ENCODE peak calls at places on chromosomes 13 and 19, in seven cellular contexts. T, D, Y, R, J, P and M are unnamed samples.

GRCh38 chr13:47085346-47085745 is 188.5 kb upstream of the HTR2A start:
- DNase-seq in Y (peak; percentile 75), J (no peak), T (no peak), P (no peak), D (no peak), R (no peak), M (no peak)

GRCh38 chr13:45446181-45446580 is 18.6 kb upstream of the COG3 start:
- DNase-seq in R (no peak), Y (peak; percentile 70), J (no peak), D (peak; percentile 21), P (no peak), T (no peak), M (peak; percentile 76)

GRCh38 chr19:45402469-45403070 is 2.3 kb downstream of the PPP1R13L start:
- DNase-seq in P (no peak), R (peak; percentile 26), T (peak; percentile 48), D (no peak), Y (no peak), J (peak; percentile 63), M (no peak)

GRCh38 chr13:97307882-97308624 is 85.9 kb downstream of the MBNL2 start:
- DNase-seq in J (peak; percentile 48), Y (peak; percentile 62), R (no peak), D (no peak), T (no peak), P (no peak), M (peak; percentile 35)

GRCh38 chr19:3986260-3987041 is 1.2 kb upstream of the EEF2 start:
- DNase-seq in P (no peak), D (no peak), J (no peak), T (peak; percentile 53), R (peak; percentile 82), Y (peak; percentile 81), M (peak; percentile 89)

GRCh38 chr19:44607049-44607448 is 6.3 kb upstream of the IGSF23 start:
- DNase-seq in P (no peak), D (no peak), R (peak; percentile 37), J (no peak), Y (peak; percentile 47), T (no peak), M (no peak)

GRCh38 chr13:50731400-50731799 is 112.1 kb downstream of the DLEU7 start:
- DNase-seq in D (no peak), P (no peak), J (no peak), T (no peak), R (no peak), Y (peak; percentile 65), M (peak; percentile 83)

GRCh38 chr19:48806518-48806817 is 4.4 kb downstream of the BCAT2 start:
- DNase-seq in P (no peak), R (no peak), T (no peak), Y (no peak), J (no peak), D (no peak), M (no peak)

GRCh38 chr19:8105471-8105870 is 43.9 kb downstream of the FBN3 start:
- DNase-seq in D (no peak), T (no peak), Y (no peak), P (no peak), J (no peak), R (no peak), M (no peak)

GRCh38 chr13:51767100-51767499 is 36.9 kb downstream of the DHRS12 start:
- DNase-seq in J (no peak), D (peak; percentile 65), Y (no peak), P (no peak), R (peak; percentile 46), T (no peak), M (no peak)

GRCh38 chr13:76148374-76148773 is 512.2 kb downstream of the LMO7 start:
- DNase-seq in Y (no peak), T (no peak), D (no peak), P (no peak), R (no peak), J (no peak), M (no peak)

GRCh38 chr13:24223341-24224231 is 63.1 kb downstream of the SPATA13 start:
- DNase-seq in D (no peak), P (no peak), T (no peak), J (no peak), R (no peak), Y (no peak), M (no peak)

GRCh38 chr13:114235697-114236096 is 1.0 kb downstream of the CDC16 start:
- DNase-seq in T (no peak), P (no peak), J (no peak), D (no peak), R (no peak), Y (peak; percentile 22), M (peak; percentile 14)

GRCh38 chr13:46170268-46170667 is 11.7 kb downstream of the LCP1 start:
- DNase-seq in P (no peak), D (no peak), T (no peak), Y (no peak), J (no peak), R (peak; percentile 32), M (no peak)

GRCh38 chr13:108176685-108177274 is 38.6 kb downstream of the LIG4 start:
- DNase-seq in J (no peak), Y (peak; percentile 23), R (peak; percentile 48), P (no peak), D (no peak), T (no peak), M (peak; percentile 67)
- TF ChIP-seq CTCF in J (no peak), Y (peak; percentile 45), R (peak; percentile 58), P (peak; percentile 51), D (peak; percentile 51), T (no peak), M (peak; percentile 79)

DNA sequence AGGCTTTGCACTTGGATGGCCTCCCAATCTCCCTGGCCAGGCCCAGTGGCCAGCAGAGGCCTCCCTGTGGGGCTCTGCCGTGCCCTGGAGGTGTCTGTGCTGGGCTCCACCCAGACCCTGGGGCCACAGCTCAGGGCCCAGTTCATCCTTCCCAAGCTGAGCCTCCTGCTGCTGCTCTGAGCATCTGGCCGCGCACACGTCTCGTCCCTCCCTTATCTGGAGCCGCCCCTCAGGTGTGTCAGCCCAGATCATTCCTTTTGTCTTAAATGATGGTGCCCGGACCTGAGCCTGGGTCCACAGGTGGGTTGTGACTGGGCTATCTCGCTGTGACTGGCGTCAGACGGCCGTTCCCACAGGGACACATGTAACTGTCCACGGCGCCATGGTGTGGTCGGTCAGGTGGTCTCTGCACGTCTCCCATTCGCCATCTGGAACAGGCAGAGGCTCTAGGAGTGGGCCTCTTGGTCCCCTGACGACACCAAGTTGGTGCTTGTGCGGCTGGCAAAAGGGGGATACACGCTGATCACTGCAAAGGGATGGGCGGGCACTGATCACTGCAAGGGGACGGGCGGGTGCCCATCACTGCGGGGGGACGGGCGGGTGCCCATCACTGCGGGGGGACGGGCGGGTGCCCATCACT is 14.3 kb upstream of the ZNF554 start:
- DNase-seq in R (no peak), T (no peak), Y (no peak), D (no peak), P (no peak), J (no peak), M (no peak)
- TF ChIP-seq CTCF in R (no peak), T (no peak), Y (no peak), D (no peak), P (no peak), J (no peak), M (no peak)

GRCh38 chr13:101919541-101920306 is 467.2 kb downstream of the ITGBL1 start:
- DNase-seq in R (peak; percentile 14), Y (peak; percentile 15), T (no peak), P (no peak), D (no peak), J (peak; percentile 39), M (peak; percentile 61)
- TF ChIP-seq CTCF in R (no peak), Y (no peak), T (no peak), P (no peak), D (peak; percentile 34), J (no peak), M (peak; percentile 33)

DNA sequence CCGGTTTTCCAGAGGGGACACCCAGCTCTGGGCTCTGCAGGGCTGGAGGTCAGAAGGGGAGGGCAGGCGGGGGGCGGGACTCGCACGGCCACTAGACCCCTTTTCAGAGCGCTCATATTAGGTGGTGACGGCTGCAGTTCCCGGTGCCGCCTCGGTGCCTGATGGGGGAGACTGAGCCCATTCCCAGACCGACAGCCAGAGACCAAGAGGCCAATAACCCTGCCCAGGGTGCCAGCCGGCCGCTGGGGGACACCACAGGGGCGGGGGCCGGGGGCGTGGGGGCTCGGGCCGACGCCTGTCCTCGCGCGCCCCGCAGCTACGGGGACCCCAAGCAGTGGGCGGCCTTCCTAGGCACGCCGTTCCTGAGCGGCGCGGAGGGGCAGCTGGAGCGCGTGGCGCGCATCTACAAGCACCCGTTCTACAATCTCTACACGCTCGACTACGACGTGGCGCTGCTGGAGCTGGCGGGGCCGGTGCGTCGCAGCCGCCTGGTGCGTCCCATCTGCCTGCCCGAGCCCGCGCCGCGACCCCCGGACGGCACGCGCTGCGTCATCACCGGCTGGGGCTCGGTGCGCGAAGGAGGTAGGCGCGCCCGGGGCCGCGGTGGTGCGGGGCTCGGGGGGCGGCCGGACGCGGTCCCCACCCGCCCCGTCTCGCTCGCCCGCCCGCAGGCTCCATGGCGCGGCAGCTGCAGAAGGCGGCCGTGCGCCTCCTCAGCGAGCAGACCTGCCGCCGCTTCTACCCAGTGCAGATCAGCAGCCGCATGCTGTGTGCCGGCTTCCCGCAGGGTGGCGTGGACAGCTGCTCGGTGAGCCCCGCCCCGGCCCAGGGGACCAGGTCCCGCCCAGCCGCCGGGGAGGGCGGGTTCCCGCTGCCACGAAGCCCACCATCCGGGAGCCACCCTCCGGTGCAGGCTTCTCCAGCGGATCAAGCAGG is 2.4 kb downstream of the TIMM13 start:
- DNase-seq in P (peak; percentile 33), J (peak; percentile 47), T (no peak), R (peak; percentile 68), Y (peak; percentile 74), D (peak; percentile 93), M (peak; percentile 83)
- TF ChIP-seq CTCF in P (peak; percentile 53), J (no peak), T (no peak), R (no peak), Y (peak; percentile 24), D (peak; percentile 47), M (peak; percentile 44)

GRCh38 chr13:63048648-63049047 is 1633.0 kb upstream of the PCDH20 start:
- DNase-seq in R (no peak), P (no peak), Y (no peak), J (no peak), D (no peak), T (no peak), M (peak; percentile 25)
- TF ChIP-seq CTCF in R (no peak), P (peak; percentile 23), Y (peak; percentile 16), J (no peak), D (peak; percentile 49), T (no peak), M (peak; percentile 50)

GRCh38 chr19:46979103-46979769 is 40.4 kb upstream of the NPAS1 start:
- DNase-seq in J (no peak), T (no peak), Y (no peak), D (no peak), P (no peak), R (no peak), M (no peak)
- TF ChIP-seq CTCF in J (no peak), T (no peak), Y (no peak), D (no peak), P (peak; percentile 10), R (no peak), M (peak; percentile 4)

DNA sequence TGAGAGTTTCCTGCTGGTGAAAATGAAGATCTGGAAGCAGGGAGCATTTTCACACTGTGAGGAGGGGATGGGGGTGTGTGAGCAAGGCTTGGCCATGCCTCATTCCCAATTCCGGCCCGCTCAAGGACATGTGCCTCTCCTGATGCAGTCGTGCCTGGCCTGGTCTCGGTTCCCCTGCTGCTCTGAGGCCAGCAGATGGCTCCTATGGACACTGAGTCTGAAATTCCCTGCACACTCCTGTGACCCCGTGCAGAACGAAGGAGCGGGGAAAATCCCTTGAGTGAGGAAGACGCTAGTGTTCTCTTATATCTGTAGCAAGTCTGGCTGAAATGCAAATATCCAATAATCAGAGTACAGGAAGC is 363 bp upstream of the ZNF763 start:
- DNase-seq in J (peak; percentile 46), R (no peak), T (peak; percentile 36), P (no peak), Y (no peak), D (no peak), M (no peak)
- TF ChIP-seq CTCF in J (no peak), R (no peak), T (no peak), P (peak; percentile 21), Y (peak; percentile 17), D (peak; percentile 11), M (peak; percentile 46)